ENCODE peak calls at places on chromosomes 7 and 10, in five cellular contexts. One of them, this sample, is unnamed.

GRCh38 chr7:36723951-36724664 is at the start of gene AOAH:
- DNase-seq in fibroblast of lung: no peak
- DNase-seq in thoracic aorta: no peak
- DNase-seq in neuronal stem cell: no peak
- DNase-seq in A549: no peak
- DNase-seq in this sample: no peak

GRCh38 chr10:107653832-107654287 is 489.4 kb upstream of the SORCS1 start:
- DNase-seq in fibroblast of lung: peak
- DNase-seq in thoracic aorta: no peak
- DNase-seq in neuronal stem cell: no peak
- DNase-seq in A549: no peak
- DNase-seq in this sample: peak

GRCh38 chr7:158272509-158273137 is 315.0 kb downstream of the PTPRN2 start:
- DNase-seq in fibroblast of lung: no peak
- DNase-seq in thoracic aorta: no peak
- DNase-seq in neuronal stem cell: no peak
- DNase-seq in A549: no peak
- DNase-seq in this sample: no peak

GRCh38 chr7:38463277-38464224 is 167.6 kb downstream of the AMPH start:
- DNase-seq in fibroblast of lung: peak
- DNase-seq in thoracic aorta: peak
- DNase-seq in neuronal stem cell: no peak
- DNase-seq in A549: no peak
- DNase-seq in this sample: no peak

GRCh38 chr10:62093863-62094291 is 174.8 kb downstream of the RTKN2 start:
- DNase-seq in fibroblast of lung: peak
- DNase-seq in thoracic aorta: no peak
- DNase-seq in neuronal stem cell: no peak
- DNase-seq in A549: no peak
- DNase-seq in this sample: no peak

GRCh38 chr7:15341811-15342210 is 220.0 kb downstream of the AGMO start:
- DNase-seq in fibroblast of lung: no peak
- DNase-seq in thoracic aorta: no peak
- DNase-seq in neuronal stem cell: no peak
- DNase-seq in A549: no peak
- DNase-seq in this sample: no peak

GRCh38 chr7:113945018-113945938 is 26.5 kb upstream of the PPP1R3A start:
- DNase-seq in fibroblast of lung: peak
- DNase-seq in thoracic aorta: no peak
- DNase-seq in neuronal stem cell: no peak
- DNase-seq in A549: no peak
- DNase-seq in this sample: no peak

GRCh38 chr7:142516038-142516501 is 233.2 kb upstream of the PRSS1 start:
- DNase-seq in fibroblast of lung: peak
- DNase-seq in thoracic aorta: no peak
- DNase-seq in neuronal stem cell: peak
- DNase-seq in A549: peak
- DNase-seq in this sample: peak

GRCh38 chr7:431658-432111 is 88.0 kb downstream of the PDGFA start:
- DNase-seq in fibroblast of lung: no peak
- DNase-seq in thoracic aorta: no peak
- DNase-seq in neuronal stem cell: no peak
- DNase-seq in A549: no peak
- DNase-seq in this sample: no peak

GRCh38 chr10:114754445-114755320 is 66.9 kb upstream of the FHIP2A start:
- DNase-seq in fibroblast of lung: peak
- DNase-seq in thoracic aorta: no peak
- DNase-seq in neuronal stem cell: no peak
- DNase-seq in A549: no peak
- DNase-seq in this sample: no peak

GRCh38 chr7:24244554-24244953 is 39.4 kb upstream of the NPY start:
- DNase-seq in fibroblast of lung: no peak
- DNase-seq in thoracic aorta: no peak
- DNase-seq in neuronal stem cell: no peak
- DNase-seq in A549: no peak
- DNase-seq in this sample: no peak

GRCh38 chr10:126468467-126468866 is 80.2 kb upstream of the ADAM12 start:
- DNase-seq in fibroblast of lung: no peak
- DNase-seq in thoracic aorta: no peak
- DNase-seq in neuronal stem cell: no peak
- DNase-seq in A549: no peak
- DNase-seq in this sample: no peak

GRCh38 chr7:158587425-158588084 is at the start of gene PTPRN2:
- DNase-seq in fibroblast of lung: peak
- DNase-seq in thoracic aorta: no peak
- DNase-seq in neuronal stem cell: peak
- DNase-seq in A549: peak
- DNase-seq in this sample: peak

GRCh38 chr10:71431216-71431944 is 34.7 kb downstream of the CDH23 start:
- DNase-seq in fibroblast of lung: no peak
- DNase-seq in thoracic aorta: no peak
- DNase-seq in neuronal stem cell: no peak
- DNase-seq in A549: no peak
- DNase-seq in this sample: no peak

GRCh38 chr10:71433983-71434744 is 37.4 kb downstream of the CDH23 start:
- DNase-seq in fibroblast of lung: no peak
- DNase-seq in thoracic aorta: no peak
- DNase-seq in neuronal stem cell: no peak
- DNase-seq in A549: no peak
- DNase-seq in this sample: no peak

GRCh38 chr10:71433116-71433982 is 36.6 kb downstream of the CDH23 start:
- DNase-seq in fibroblast of lung: no peak
- DNase-seq in thoracic aorta: no peak
- DNase-seq in neuronal stem cell: no peak
- DNase-seq in A549: no peak
- DNase-seq in this sample: no peak

GRCh38 chr10:71429929-71430328 is 33.2 kb downstream of the CDH23 start:
- DNase-seq in fibroblast of lung: no peak
- DNase-seq in thoracic aorta: no peak
- DNase-seq in neuronal stem cell: no peak
- DNase-seq in A549: peak
- DNase-seq in this sample: peak

GRCh38 chr10:71431945-71432905 is 35.5 kb downstream of the CDH23 start:
- DNase-seq in fibroblast of lung: no peak
- DNase-seq in thoracic aorta: no peak
- DNase-seq in neuronal stem cell: no peak
- DNase-seq in A549: peak
- DNase-seq in this sample: no peak
- H3K27ac ChIP-seq in fibroblast of lung: no peak
- H3K27ac ChIP-seq in thoracic aorta: no peak
- H3K27ac ChIP-seq in neuronal stem cell: no peak
- H3K27ac ChIP-seq in A549: no peak
- H3K27ac ChIP-seq in this sample: no peak

DNA sequence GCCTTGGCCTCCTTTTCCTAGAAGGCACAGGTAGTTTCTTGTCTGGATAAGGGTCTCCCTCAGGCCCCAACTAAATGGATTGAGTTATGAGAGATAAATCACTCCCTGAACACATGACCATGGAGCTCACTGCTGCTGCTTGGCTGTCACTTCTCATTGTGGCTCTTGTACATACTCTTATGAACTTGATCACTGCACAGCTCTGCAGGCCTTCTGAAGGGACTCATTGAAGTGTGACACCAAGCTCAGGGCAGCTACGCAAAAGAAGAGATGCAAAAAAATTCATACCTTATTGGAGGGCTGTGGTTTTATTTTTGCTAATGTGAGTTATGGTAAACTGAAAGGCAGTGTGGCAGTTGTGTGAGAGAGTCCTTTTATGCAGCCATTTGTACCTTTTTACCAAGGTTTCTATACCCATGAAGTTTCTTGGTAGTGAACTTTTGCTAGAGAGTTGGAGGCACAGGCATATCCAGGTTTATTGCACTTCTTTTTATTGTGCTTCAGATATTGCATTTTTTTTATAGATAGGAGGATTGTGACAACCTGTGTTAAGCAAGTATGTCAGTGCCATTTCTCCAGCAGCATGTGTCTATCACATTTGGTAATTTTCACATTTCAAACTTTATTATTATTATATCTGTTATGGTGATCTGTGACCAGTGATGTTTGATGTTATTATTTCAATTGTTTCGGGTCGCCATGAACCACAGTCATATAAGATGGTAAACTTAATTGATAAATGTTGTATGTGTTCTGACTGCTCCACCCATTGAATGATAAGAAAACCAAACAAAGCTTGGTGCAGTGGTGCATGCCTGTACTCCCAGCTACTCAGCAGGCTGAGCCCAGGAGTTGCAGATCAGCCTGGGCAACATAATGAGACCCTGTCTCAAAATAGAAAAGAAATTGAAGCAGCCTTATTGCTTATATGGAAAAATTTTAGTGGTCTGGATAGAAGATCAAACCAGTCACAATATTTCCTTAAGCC is 100.6 kb downstream of the LRRC4 start:
- DNase-seq in fibroblast of lung: no peak
- DNase-seq in thoracic aorta: no peak
- DNase-seq in neuronal stem cell: no peak
- DNase-seq in A549: no peak
- DNase-seq in this sample: no peak
- H3K4me3 ChIP-seq in fibroblast of lung: no peak
- H3K4me3 ChIP-seq in thoracic aorta: no peak
- H3K4me3 ChIP-seq in neuronal stem cell: no peak
- H3K4me3 ChIP-seq in A549: no peak
- H3K4me3 ChIP-seq in this sample: no peak

GRCh38 chr10:9305018-9305655 is 1250.6 kb downstream of the GATA3 start:
- DNase-seq in fibroblast of lung: peak
- DNase-seq in thoracic aorta: no peak
- DNase-seq in neuronal stem cell: peak
- DNase-seq in A549: no peak
- DNase-seq in this sample: no peak

GRCh38 chr10:9301148-9301547 is 1246.7 kb downstream of the GATA3 start:
- DNase-seq in fibroblast of lung: peak
- DNase-seq in thoracic aorta: no peak
- DNase-seq in neuronal stem cell: no peak
- DNase-seq in A549: no peak
- DNase-seq in this sample: no peak

GRCh38 chr10:9301554-9301953 is 1247.1 kb downstream of the GATA3 start:
- DNase-seq in fibroblast of lung: no peak
- DNase-seq in thoracic aorta: no peak
- DNase-seq in neuronal stem cell: no peak
- DNase-seq in A549: no peak
- DNase-seq in this sample: no peak

GRCh38 chr10:9299966-9300365 is 1245.5 kb downstream of the GATA3 start:
- DNase-seq in fibroblast of lung: no peak
- DNase-seq in thoracic aorta: no peak
- DNase-seq in neuronal stem cell: no peak
- DNase-seq in A549: no peak
- DNase-seq in this sample: no peak

DNA sequence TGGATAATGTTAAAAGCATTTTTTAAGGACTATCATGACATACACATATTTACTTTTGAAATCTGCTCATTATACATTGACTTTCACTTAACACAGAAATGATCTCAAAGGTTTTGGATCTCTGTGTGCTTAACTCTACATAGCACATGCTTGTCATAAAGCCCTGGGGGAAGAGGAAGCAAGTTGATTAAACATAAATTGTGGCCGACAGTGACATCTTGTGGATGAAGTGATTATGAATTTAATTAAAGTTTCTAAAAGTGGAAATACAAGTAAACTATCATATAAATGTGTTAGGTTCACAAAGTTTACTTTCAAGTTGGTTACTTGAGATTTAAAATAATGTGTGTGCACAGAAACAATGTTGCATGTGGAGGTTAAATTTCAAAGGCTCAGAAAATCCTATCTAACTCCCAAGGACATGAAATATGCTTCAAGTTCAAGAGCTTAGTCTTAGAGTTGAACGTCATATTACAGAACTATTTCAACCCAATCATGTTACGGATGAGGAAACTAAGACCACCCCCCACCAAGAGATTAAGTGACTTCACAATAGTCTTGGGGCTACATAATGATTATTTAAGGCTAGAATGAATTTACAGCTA is 1247.8 kb downstream of the GATA3 start:
- DNase-seq in fibroblast of lung: peak
- DNase-seq in thoracic aorta: no peak
- DNase-seq in neuronal stem cell: peak
- DNase-seq in A549: peak
- DNase-seq in this sample: no peak
- H3K27ac ChIP-seq in fibroblast of lung: no peak
- H3K27ac ChIP-seq in thoracic aorta: no peak
- H3K27ac ChIP-seq in neuronal stem cell: no peak
- H3K27ac ChIP-seq in A549: no peak
- H3K27ac ChIP-seq in this sample: no peak

GRCh38 chr7:92988051-92988450 is 129.7 kb downstream of the SAMD9 start:
- DNase-seq in fibroblast of lung: peak
- DNase-seq in thoracic aorta: no peak
- DNase-seq in neuronal stem cell: no peak
- DNase-seq in A549: peak
- DNase-seq in this sample: no peak

GRCh38 chr7:92991190-92991589 is 126.6 kb downstream of the SAMD9 start:
- DNase-seq in fibroblast of lung: no peak
- DNase-seq in thoracic aorta: no peak
- DNase-seq in neuronal stem cell: no peak
- DNase-seq in A549: no peak
- DNase-seq in this sample: no peak

GRCh38 chr7:92987543-92987942 is 130.2 kb downstream of the SAMD9 start:
- DNase-seq in fibroblast of lung: no peak
- DNase-seq in thoracic aorta: no peak
- DNase-seq in neuronal stem cell: no peak
- DNase-seq in A549: no peak
- DNase-seq in this sample: no peak

GRCh38 chr7:92988941-92989540 is 128.7 kb downstream of the SAMD9 start:
- DNase-seq in fibroblast of lung: peak
- DNase-seq in thoracic aorta: no peak
- DNase-seq in neuronal stem cell: no peak
- DNase-seq in A549: no peak
- DNase-seq in this sample: no peak

DNA sequence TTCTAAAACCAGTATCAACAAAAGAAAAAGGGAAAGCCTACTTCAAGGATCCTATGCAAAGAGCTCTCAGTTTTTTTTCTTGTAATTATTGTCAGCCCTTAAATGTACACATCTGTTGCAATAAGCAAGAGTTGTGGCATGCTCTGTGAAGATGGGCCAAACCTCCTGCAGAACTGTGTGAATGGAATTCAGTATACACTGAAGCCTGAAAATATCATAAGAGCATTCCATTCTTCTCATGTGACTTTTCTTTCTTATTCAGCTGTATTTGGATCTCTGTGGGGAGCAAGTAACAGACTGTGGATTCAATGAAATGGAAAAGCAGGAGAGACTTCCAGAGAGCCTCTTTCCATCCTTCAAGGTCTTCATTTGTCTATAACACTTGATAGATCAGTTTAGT is 130.7 kb downstream of the SAMD9 start:
- DNase-seq in fibroblast of lung: peak
- DNase-seq in thoracic aorta: no peak
- DNase-seq in neuronal stem cell: no peak
- DNase-seq in A549: no peak
- DNase-seq in this sample: no peak
- H3K4me3 ChIP-seq in fibroblast of lung: no peak
- H3K4me3 ChIP-seq in thoracic aorta: no peak
- H3K4me3 ChIP-seq in neuronal stem cell: no peak
- H3K4me3 ChIP-seq in A549: no peak
- H3K4me3 ChIP-seq in this sample: no peak

This sample was measured in WERI-Rb-1.